ENCODE peak calls at places on chromosomes 1 and 21, in four cellular contexts. Y, K, O and N are unnamed samples.

GRCh38 chr1:98496246-98496995 is 165.1 kb upstream of the SNX7 start:
- DNase-seq in Y (no peak), K (no peak), O (no peak), N (no peak)

GRCh38 chr1:112054504-112054903 is 65.0 kb upstream of the KCND3 start:
- DNase-seq in Y (no peak), K (no peak), O (no peak), N (peak; percentile 47)

GRCh38 chr21:46157987-46158451 is 2.6 kb upstream of the FTCD start:
- DNase-seq in Y (no peak), K (no peak), O (no peak), N (peak; percentile 42)

GRCh38 chr1:245258271-245258920 is 103.6 kb downstream of the KIF26B start:
- DNase-seq in Y (peak; percentile 71), K (no peak), O (no peak), N (no peak)

GRCh38 chr1:209875510-209875909 is 47.7 kb downstream of the UTP25 start:
- DNase-seq in Y (no peak), K (no peak), O (no peak), N (no peak)

GRCh38 chr21:42047821-42048613 is 23.1 kb upstream of the UMODL1 start:
- DNase-seq in Y (peak; percentile 60), K (no peak), O (no peak), N (no peak)

GRCh38 chr1:153583976-153584375 is 18.3 kb upstream of the S100A2 start:
- DNase-seq in Y (no peak), K (no peak), O (no peak), N (no peak)

GRCh38 chr21:36126166-36126565 is 8.7 kb upstream of the CBR3 start:
- DNase-seq in Y (no peak), K (no peak), O (no peak), N (peak; percentile 33)

GRCh38 chr1:222372221-222372620 is 175.7 kb downstream of the HHIPL2 start:
- DNase-seq in Y (no peak), K (no peak), O (no peak), N (no peak)

GRCh38 chr1:234089396-234089795 is 184.9 kb downstream of the SLC35F3 start:
- DNase-seq in Y (no peak), K (no peak), O (no peak), N (no peak)

GRCh38 chr1:65065535-65066378 is 82.2 kb upstream of the AK4 start:
- DNase-seq in Y (peak; percentile 57), K (no peak), O (no peak), N (peak; percentile 67)